ENCODE peak calls at places on chromosomes 11 and 22, in seven cellular contexts. U is NT2/D1, Y is fibroblast of the aortic adventitia, O is skeletal muscle cell, J is endodermal cell, V is SJSA1, R is amniotic stem cell. I is an unnamed sample.

GRCh38 chr22:41899110-41899509 is 15.8 kb downstream of the SHISA8 start:
- DNase-seq in U (no peak), Y (no peak), O (no peak), J (no peak), V (no peak), R (no peak), I (no peak)

GRCh38 chr22:42179616-42180015 is 49.0 kb upstream of the CYP2D6 start:
- DNase-seq in U (no peak), Y (peak), O (peak), J (peak), V (no peak), R (peak), I (peak)

GRCh38 chr11:65305501-65306268 is 9.0 kb upstream of the CDC42EP2 start:
- DNase-seq in U (no peak), Y (no peak), O (peak), J (no peak), V (peak), R (no peak), I (no peak)

GRCh38 chr11:112958670-112959069 is 2.5 kb upstream of the NCAM1 start:
- DNase-seq in U (no peak), Y (peak), O (no peak), J (no peak), V (peak), R (no peak), I (no peak)

GRCh38 chr11:108302121-108302785 is 79.4 kb downstream of the ATM start:
- DNase-seq in U (no peak), Y (no peak), O (peak), J (no peak), V (no peak), R (peak), I (peak)

GRCh38 chr11:72040497-72041363 is 39.6 kb downstream of the NUMA1 start:
- DNase-seq in U (peak), Y (peak), O (peak), J (peak), V (peak), R (peak), I (peak)

GRCh38 chr22:21968452-21969129 is 14.0 kb downstream of the TOP3B start:
- DNase-seq in U (no peak), Y (no peak), O (no peak), J (no peak), V (no peak), R (no peak), I (no peak)

GRCh38 chr22:29768052-29768680 is 997 bp downstream of the UQCR10 start:
- DNase-seq in U (no peak), Y (no peak), O (no peak), J (no peak), V (no peak), R (no peak), I (peak)

GRCh38 chr22:37138879-37139561 is 10.7 kb downstream of the IL2RB start:
- DNase-seq in U (no peak), Y (no peak), O (no peak), J (no peak), V (no peak), R (no peak), I (no peak)

GRCh38 chr11:13942908-13943505 is 19.5 kb upstream of the SPON1 start:
- DNase-seq in U (no peak), Y (peak), O (no peak), J (no peak), V (peak), R (no peak), I (peak)

GRCh38 chr22:44181033-44181911 is 547 bp downstream of the PARVG start:
- DNase-seq in U (no peak), Y (no peak), O (no peak), J (no peak), V (peak), R (no peak), I (no peak)

GRCh38 chr22:46593211-46593676 is 26.9 kb upstream of the GRAMD4 start:
- DNase-seq in U (no peak), Y (no peak), O (no peak), J (no peak), V (no peak), R (no peak), I (no peak)

GRCh38 chr11:62671604-62672528 is at the start of the genes LBHD1 and UQCC3:
- DNase-seq in U (peak), Y (peak), O (peak), J (peak), V (peak), R (peak), I (peak)

GRCh38 chr11:16382177-16382576 is 25.8 kb upstream of the SOX6 start:
- DNase-seq in U (no peak), Y (no peak), O (no peak), J (no peak), V (no peak), R (no peak), I (no peak)

GRCh38 chr11:8055836-8056526 is 25.0 kb upstream of the TUB start:
- DNase-seq in U (no peak), Y (no peak), O (no peak), J (no peak), V (no peak), R (no peak), I (no peak)

GRCh38 chr11:6307879-6308278 is 12.4 kb downstream of the CAVIN3 start:
- DNase-seq in U (no peak), Y (no peak), O (no peak), J (no peak), V (no peak), R (no peak), I (no peak)

GRCh38 chr11:116498161-116498560 is 274.6 kb downstream of the BUD13 start:
- DNase-seq in U (no peak), Y (no peak), O (no peak), J (no peak), V (no peak), R (no peak), I (no peak)

GRCh38 chr22:21104126-21104691 is 58.5 kb downstream of the LRRC74B start:
- DNase-seq in U (no peak), Y (no peak), O (no peak), J (no peak), V (no peak), R (no peak), I (no peak)

GRCh38 chr11:46369458-46370152 is 11.9 kb upstream of the MDK start:
- DNase-seq in U (no peak), Y (peak), O (no peak), J (peak), V (peak), R (no peak), I (peak)

GRCh38 chr11:60208146-60208895 is 25.4 kb upstream of the MS4A6A start:
- DNase-seq in U (no peak), Y (no peak), O (no peak), J (no peak), V (no peak), R (no peak), I (no peak)

GRCh38 chr11:21132146-21132720 is 462.8 kb downstream of the NELL1 start:
- DNase-seq in U (no peak), Y (no peak), O (no peak), J (no peak), V (no peak), R (no peak), I (no peak)

GRCh38 chr22:17787159-17788022 is 13.1 kb upstream of the BID start:
- DNase-seq in U (no peak), Y (no peak), O (no peak), J (no peak), V (no peak), R (no peak), I (no peak)

GRCh38 chr11:61327669-61328071 is 5.2 kb downstream of the DDB1 start:
- DNase-seq in U (no peak), Y (peak), O (no peak), J (no peak), V (no peak), R (no peak), I (peak)

GRCh38 chr11:909406-909805 is 1.2 kb downstream of the CHID1 start:
- DNase-seq in U (no peak), Y (no peak), O (no peak), J (no peak), V (no peak), R (no peak), I (no peak)

GRCh38 chr11:83051760-83052671 is 19.7 kb downstream of the RAB30 start:
- DNase-seq in U (no peak), Y (peak), O (peak), J (no peak), V (peak), R (peak), I (peak)

GRCh38 chr11:8760896-8761295 is 78.3 kb downstream of the RPL27A start:
- DNase-seq in U (no peak), Y (peak), O (no peak), J (no peak), V (no peak), R (no peak), I (no peak)

GRCh38 chr11:19259487-19260345 is 19.0 kb upstream of the E2F8 start:
- DNase-seq in U (no peak), Y (peak), O (peak), J (peak), V (peak), R (peak), I (peak)

GRCh38 chr22:45197606-45198462 is 34.1 kb downstream of the NUP50 start:
- DNase-seq in U (no peak), Y (no peak), O (no peak), J (peak), V (no peak), R (no peak), I (no peak)

GRCh38 chr11:12079726-12080556 is 30.4 kb upstream of the MICAL2 start:
- DNase-seq in U (no peak), Y (peak), O (peak), J (no peak), V (peak), R (peak), I (peak)

GRCh38 chr11:92384316-92384715 is 159.7 kb downstream of the FAT3 start:
- DNase-seq in U (no peak), Y (peak), O (peak), J (no peak), V (no peak), R (no peak), I (no peak)

GRCh38 chr11:76661835-76662434 is 8.6 kb downstream of the LRRC32 start:
- DNase-seq in U (no peak), Y (peak), O (no peak), J (peak), V (no peak), R (no peak), I (no peak)

GRCh38 chr11:18706330-18707243 is 8.0 kb downstream of the TMEM86A start:
- DNase-seq in U (no peak), Y (no peak), O (no peak), J (no peak), V (no peak), R (no peak), I (peak)

GRCh38 chr11:62553839-62554361 is 7.3 kb upstream of the AHNAK start:
- DNase-seq in U (no peak), Y (peak), O (no peak), J (peak), V (peak), R (peak), I (peak)

GRCh38 chr11:128467610-128468041 is 119.7 kb downstream of the ETS1 start:
- DNase-seq in U (no peak), Y (peak), O (peak), J (no peak), V (peak), R (peak), I (peak)

GRCh38 chr11:109939176-109939810 is 153.9 kb upstream of the ZC3H12C start:
- DNase-seq in U (peak), Y (peak), O (peak), J (peak), V (peak), R (peak), I (peak)

GRCh38 chr11:101436511-101437142 is 147.2 kb downstream of the TRPC6 start:
- DNase-seq in U (peak), Y (peak), O (no peak), J (peak), V (no peak), R (no peak), I (peak)

GRCh38 chr11:99973993-99974392 is 713.1 kb upstream of the ARHGAP42 start:
- DNase-seq in U (no peak), Y (no peak), O (no peak), J (no peak), V (no peak), R (no peak), I (no peak)

GRCh38 chr11:69252494-69252845 is 41.5 kb upstream of the MYEOV start:
- DNase-seq in U (no peak), Y (no peak), O (no peak), J (no peak), V (no peak), R (no peak), I (no peak)

GRCh38 chr22:27820896-27821866 is 19.6 kb upstream of the MN1 start:
- DNase-seq in U (no peak), Y (no peak), O (no peak), J (no peak), V (no peak), R (no peak), I (no peak)

I was measured in adipocyte.